ENCODE peak calls at places on chromosomes 13 and 19, in eight cellular contexts. Y is astrocyte, Z is bronchial epithelial cell, C is spleen, I is hepatocyte, G is fibroblast of lung, X is HCT116, R is MM.1S. J is an unnamed sample.

GRCh38 chr19:52922841-52923781 is at the start of gene ZNF888:
- DNase-seq in Y (peak; percentile 52), Z (peak; percentile 69), C (peak; percentile 98), I (peak; percentile 96), G (peak; percentile 82), X (peak; percentile 59), R (peak; percentile 26), J (peak; percentile 19)

GRCh38 chr13:99307247-99307646 is at the start of gene GPR183:
- DNase-seq in Y (no peak), Z (peak; percentile 30), C (no peak), I (no peak), G (no peak), X (no peak), R (no peak), J (no peak)

GRCh38 chr13:34931572-34931971 is 10.5 kb upstream of the NBEA start:
- DNase-seq in Y (no peak), Z (peak; percentile 33), C (no peak), I (no peak), G (no peak), X (peak; percentile 13), R (no peak), J (no peak)

GRCh38 chr13:102729560-102730275 is 34.9 kb upstream of the METTL21C start:
- DNase-seq in Y (peak; percentile 60), Z (peak; percentile 94), C (no peak), I (no peak), G (peak; percentile 92), X (no peak), R (no peak), J (no peak)

GRCh38 chr19:55173717-55174409 is 6.2 kb downstream of the SYT5 start:
- DNase-seq in Y (no peak), Z (peak; percentile 35), C (peak; percentile 81), I (peak; percentile 56), G (peak; percentile 75), X (peak; percentile 75), R (no peak), J (peak; percentile 47)

GRCh38 chr19:15463865-15464371 is 426 bp downstream of the RASAL3 start:
- DNase-seq in Y (no peak), Z (no peak), C (peak; percentile 95), I (no peak), G (no peak), X (no peak), R (peak; percentile 76), J (no peak)

GRCh38 chr13:85508683-85509329 is 290.4 kb downstream of the SLITRK6 start:
- DNase-seq in Y (peak; percentile 29), Z (peak; percentile 37), C (peak; percentile 61), I (no peak), G (peak; percentile 32), X (no peak), R (no peak), J (no peak)

GRCh38 chr13:89925107-89925506 is 1422.4 kb upstream of the MIR17HG start:
- DNase-seq in Y (peak; percentile 14), Z (peak; percentile 45), C (no peak), I (peak; percentile 31), G (peak; percentile 77), X (peak; percentile 10), R (no peak), J (no peak)

GRCh38 chr13:41942462-41943094 is 18.3 kb downstream of the VWA8 start:
- DNase-seq in Y (peak; percentile 41), Z (peak; percentile 39), C (no peak), I (peak; percentile 52), G (peak; percentile 68), X (no peak), R (no peak), J (no peak)

DNA sequence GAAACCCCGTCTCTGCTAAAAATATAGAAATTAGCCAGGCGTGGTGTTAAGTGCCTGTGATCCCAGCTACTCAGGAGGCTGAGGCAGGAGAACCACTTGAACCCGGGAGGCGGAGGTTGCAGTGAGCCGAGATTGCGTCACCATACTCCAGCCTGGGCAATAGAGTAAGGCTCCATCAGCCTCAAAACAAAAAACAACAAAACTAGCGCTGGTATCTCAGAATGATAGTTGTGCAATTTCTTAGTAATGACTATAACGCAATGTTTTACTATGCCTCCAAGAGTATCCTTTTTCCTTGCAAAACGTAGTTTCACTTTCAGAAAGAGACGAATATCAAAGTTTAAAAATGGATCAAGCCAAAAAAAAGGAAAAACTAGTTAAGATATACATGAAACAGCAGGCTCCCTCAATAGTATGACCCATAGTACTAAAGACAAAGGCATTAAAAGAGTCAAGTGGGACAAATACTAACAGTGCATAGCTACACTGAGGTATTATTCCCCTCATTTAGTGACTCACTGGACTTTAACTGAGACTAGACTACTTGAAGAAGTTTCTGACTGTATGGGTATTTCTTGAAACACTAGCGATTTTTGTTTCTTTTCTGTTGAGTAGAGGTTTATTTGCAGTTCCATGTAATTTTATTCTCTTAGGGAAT is 10.5 kb upstream of the ITM2B start:
- DNase-seq in Y (no peak), Z (peak; percentile 72), C (no peak), I (no peak), G (peak; percentile 76), X (no peak), R (no peak), J (no peak)
- H3K4me3 ChIP-seq in Y (no peak overlapping the region), Z (peak overlapping the region; percentile 29), C (peak overlapping the region; percentile 28), I (no peak overlapping the region), G (peak overlapping the region; percentile 55), X (no peak overlapping the region), R (no peak overlapping the region), J (peak overlapping the region; percentile 24)

DNA sequence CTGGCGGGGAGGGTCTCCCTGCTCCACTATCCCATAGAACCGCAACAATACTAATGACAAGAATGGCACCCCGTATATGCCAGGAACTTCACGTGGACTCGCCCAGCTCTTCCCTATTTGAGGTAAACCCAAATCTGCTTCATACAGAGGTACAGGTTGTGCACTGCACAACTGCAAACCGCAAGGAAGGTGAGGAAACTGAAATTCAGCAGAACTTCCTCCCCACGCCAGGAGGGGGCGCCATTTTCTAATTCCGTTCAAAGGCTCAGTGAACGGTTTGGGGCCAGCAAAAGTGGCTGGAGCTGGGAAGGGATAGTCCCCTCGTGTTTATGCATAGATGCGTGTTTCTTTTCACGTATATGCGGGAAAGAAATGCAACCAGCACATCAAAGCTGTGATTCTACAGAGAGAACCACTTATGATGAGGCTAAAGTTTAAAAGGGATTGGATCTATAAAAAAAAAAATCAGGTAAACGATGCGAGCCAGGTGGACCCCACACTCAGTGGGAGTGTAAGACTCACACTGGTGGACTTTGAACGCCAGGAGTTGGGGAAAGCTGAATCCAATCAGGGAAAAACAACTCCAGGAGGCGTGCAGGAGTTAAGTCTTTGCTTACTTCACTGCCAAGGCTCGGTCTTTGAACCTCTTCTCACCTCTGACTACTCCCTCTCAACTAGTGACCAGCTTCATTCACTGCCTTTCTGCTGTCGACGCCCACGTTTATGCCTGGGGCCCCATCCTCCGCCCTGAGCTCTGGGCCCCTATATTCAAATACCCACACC is 20.3 kb downstream of the C19orf81 start:
- DNase-seq in Y (no peak), Z (no peak), C (no peak), I (peak; percentile 44), G (peak; percentile 25), X (no peak), R (peak; percentile 26), J (no peak)
- H3K36me3 ChIP-seq in Y (no peaks in the 10 kb centered on the region), Z (no peaks in the 10 kb centered on the region), C (no peaks in the 10 kb centered on the region), I (no peaks in the 10 kb centered on the region), G (no peaks in the 10 kb centered on the region), X (no peaks in the 10 kb centered on the region), R (no peaks in the 10 kb centered on the region), J (no peaks in the 10 kb centered on the region)

DNA sequence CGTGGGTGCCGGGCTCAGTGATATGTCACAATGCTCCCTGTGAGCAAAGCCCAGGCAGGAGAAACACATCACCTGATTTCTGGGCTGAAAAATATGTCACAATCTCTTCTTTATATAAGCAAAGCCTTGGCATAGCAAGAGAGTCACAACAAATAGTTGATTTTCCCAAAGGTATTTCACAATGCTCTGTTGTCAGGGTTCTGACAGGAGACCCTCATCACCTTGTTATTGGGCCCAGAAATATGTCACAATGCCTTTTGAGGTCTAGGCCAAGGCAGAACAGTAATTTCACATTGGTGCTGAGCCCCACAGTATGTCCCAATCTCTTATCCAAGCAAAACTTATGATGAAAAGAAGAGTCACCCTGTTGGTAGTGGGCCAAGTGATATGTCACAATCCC is 125.7 kb downstream of the ZNF675 start:
- DNase-seq in Y (no peak), Z (no peak), C (no peak), I (no peak), G (no peak), X (no peak), R (no peak), J (no peak)
- TF ChIP-seq CTCF in Y (no peak), Z (no peak), C (no peak), I (no peak), G (no peak), X (no peak), R (no peak), J (no peak)

GRCh38 chr19:1447565-1447903 is 2.4 kb upstream of the APC2 start:
- DNase-seq in Y (no peak), Z (no peak), C (no peak), I (no peak), G (no peak), X (no peak), R (no peak), J (no peak)

GRCh38 chr19:1445185-1445931 is 4.6 kb upstream of the APC2 start:
- DNase-seq in Y (no peak), Z (peak; percentile 37), C (peak; percentile 97), I (peak; percentile 86), G (peak; percentile 36), X (no peak), R (peak; percentile 78), J (no peak)

GRCh38 chr19:1445932-1446712 is 3.8 kb upstream of the APC2 start:
- DNase-seq in Y (no peak), Z (no peak), C (no peak), I (peak; percentile 79), G (no peak), X (no peak), R (no peak), J (no peak)

GRCh38 chr19:1447944-1448343 is 2.0 kb upstream of the APC2 start:
- DNase-seq in Y (no peak), Z (no peak), C (no peak), I (no peak), G (no peak), X (no peak), R (no peak), J (no peak)

DNA sequence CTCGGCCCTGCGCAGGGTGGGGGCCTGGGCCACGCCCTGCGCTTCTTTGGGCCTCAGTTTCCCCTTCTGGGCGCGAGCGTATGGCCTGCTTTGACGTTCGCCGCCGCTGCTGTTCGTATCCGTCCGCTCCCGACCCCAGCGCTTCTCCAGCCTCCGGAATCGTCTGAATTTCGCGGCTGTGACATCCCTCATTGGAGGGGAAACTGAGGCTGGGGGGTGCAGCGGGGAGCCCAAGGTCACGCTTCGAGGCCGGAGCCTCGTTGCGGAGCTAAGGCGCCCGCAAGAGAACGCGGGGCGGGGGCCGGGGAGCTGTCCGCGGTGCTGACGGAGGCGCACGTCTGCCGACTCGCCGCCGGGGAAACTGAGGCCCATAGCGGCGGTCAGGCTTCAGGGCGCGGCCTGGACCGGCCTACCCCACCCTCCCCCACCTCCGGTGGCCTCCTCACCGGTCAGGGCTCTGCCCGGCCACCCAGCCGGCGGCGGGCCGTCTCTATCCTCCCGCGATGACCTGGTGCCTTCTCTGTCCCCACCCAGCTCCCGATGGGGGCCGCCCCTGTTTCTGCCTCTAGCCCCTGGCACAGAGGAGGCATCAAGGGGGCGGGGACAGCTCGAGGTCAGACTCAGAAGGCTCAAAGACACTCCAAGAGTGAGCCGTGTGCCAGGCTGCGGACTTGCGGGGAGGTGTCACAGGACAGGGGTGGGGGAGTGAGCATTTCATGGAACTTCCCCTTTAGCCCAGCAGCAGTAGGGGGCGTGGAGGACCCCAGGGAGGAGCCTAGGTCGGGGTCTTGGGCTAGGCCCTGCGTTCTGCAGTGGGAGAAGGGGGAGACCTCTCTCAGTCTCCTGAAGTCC is 3.0 kb upstream of the APC2 start:
- DNase-seq in Y (no peak), Z (no peak), C (no peak), I (peak; percentile 62), G (no peak), X (no peak), R (no peak), J (no peak)
- H3K4me3 ChIP-seq in Y (no peak overlapping the region), Z (no peak overlapping the region), C (no peak overlapping the region), I (peak overlapping the region; percentile 55), G (peak overlapping the region; percentile 50), X (peak overlapping the region; percentile 62), R (no peak overlapping the region), J (no peak overlapping the region)

J was measured in BJ.